ENCODE peak calls at places on chromosomes 12 and 14, in eight cellular contexts. T, P, X, U, Y, H, O and Q are unnamed samples.

GRCh38 chr12:92529944-92530343 is 172.8 kb upstream of the PLEKHG7 start:
- DNase-seq in Y (no peak), O (no peak), U (no peak), H (no peak), X (no peak), T (no peak), P (no peak), Q (no peak)

GRCh38 chr12:79842630-79843029 is 92.3 kb downstream of the PPP1R12A start:
- DNase-seq in X (no peak), U (no peak), H (no peak), O (no peak), T (no peak), P (no peak), Y (no peak), Q (no peak)

GRCh38 chr14:52650774-52651173 is 44.6 kb downstream of the ERO1A start:
- DNase-seq in X (no peak), O (no peak), P (no peak), T (no peak), Y (peak), U (no peak), H (no peak), Q (no peak)

GRCh38 chr12:75747572-75747995 is 236.2 kb upstream of the KRR1 start:
- DNase-seq in Y (no peak), O (no peak), H (no peak), X (no peak), P (no peak), T (no peak), U (no peak), Q (no peak)

GRCh38 chr14:51846631-51847488 is 13.6 kb upstream of the GNG2 start:
- DNase-seq in X (peak), P (peak), Y (peak), T (peak), O (peak), H (no peak), U (peak), Q (peak)

GRCh38 chr14:76212242-76212641 is 60.5 kb downstream of the GPATCH2L start:
- DNase-seq in U (no peak), X (no peak), H (no peak), T (peak), Y (no peak), O (no peak), P (no peak), Q (no peak)

GRCh38 chr14:30193791-30194407 is 266.3 kb upstream of the PRKD1 start:
- DNase-seq in Y (no peak), X (no peak), U (no peak), H (no peak), T (no peak), P (no peak), O (no peak), Q (no peak)

GRCh38 chr12:52245259-52245961 is 12.4 kb downstream of the KRT7 start:
- DNase-seq in X (peak), P (no peak), T (no peak), H (no peak), U (peak), O (peak), Y (no peak), Q (no peak)

GRCh38 chr14:61699092-61699491 is 3.8 kb downstream of the HIF1A start:
- DNase-seq in H (no peak), P (no peak), O (no peak), T (no peak), U (no peak), X (no peak), Y (peak), Q (no peak)

GRCh38 chr12:82996168-82996812 is 309.6 kb downstream of the TMTC2 start:
- DNase-seq in U (no peak), P (no peak), X (no peak), O (no peak), Y (no peak), T (no peak), H (no peak), Q (no peak)

GRCh38 chr14:26138764-26139445 is 458.9 kb downstream of the NOVA1 start:
- DNase-seq in H (no peak), X (no peak), P (no peak), O (no peak), T (peak), U (no peak), Y (peak), Q (no peak)

GRCh38 chr12:24510581-24511125 is 438.2 kb downstream of the BCAT1 start:
- DNase-seq in U (no peak), P (no peak), X (no peak), O (no peak), Y (no peak), H (no peak), T (no peak), Q (no peak)

GRCh38 chr12:95996034-95996658 is at the start of gene HAL:
- DNase-seq in H (no peak), T (no peak), O (no peak), U (no peak), X (no peak), Y (no peak), P (no peak), Q (no peak)

GRCh38 chr14:34368115-34368970 is 93.7 kb downstream of the SPTSSA start:
- DNase-seq in H (no peak), O (no peak), U (no peak), T (no peak), P (no peak), Y (no peak), X (no peak), Q (no peak)

GRCh38 chr14:91893659-91894058 is 26.3 kb upstream of the TC2N start:
- DNase-seq in H (no peak), X (no peak), T (no peak), Y (no peak), O (peak), P (no peak), U (no peak), Q (no peak)

GRCh38 chr12:124544311-124544970 is 23.0 kb downstream of the NCOR2 start:
- DNase-seq in H (peak), Y (peak), X (peak), P (no peak), U (no peak), T (no peak), O (no peak), Q (no peak)

GRCh38 chr12:31622038-31622437 is 31.1 kb upstream of the DENND5B start:
- DNase-seq in U (no peak), P (no peak), H (no peak), X (no peak), T (no peak), O (no peak), Y (no peak), Q (no peak)

GRCh38 chr14:52069617-52070431 is 965 bp upstream of the NID2 start:
- DNase-seq in H (no peak), O (peak), T (no peak), X (peak), P (peak), U (peak), Y (peak), Q (no peak)

GRCh38 chr12:5371636-5372035 is 60.3 kb upstream of the NTF3 start:
- DNase-seq in H (no peak), T (no peak), P (no peak), U (no peak), O (no peak), Y (no peak), X (no peak), Q (no peak)

GRCh38 chr12:2876431-2877046 is 435 bp downstream of the FOXM1 start:
- DNase-seq in O (peak), P (no peak), H (no peak), Y (no peak), T (no peak), U (no peak), X (no peak), Q (no peak)

GRCh38 chr14:94572637-94573303 is 8.5 kb upstream of the SERPINA5 start:
- DNase-seq in X (no peak), U (no peak), T (no peak), P (no peak), O (no peak), Y (no peak), H (no peak), Q (no peak)

GRCh38 chr12:119182701-119183493 is 4.2 kb downstream of the HSPB8 start:
- DNase-seq in U (no peak), O (no peak), X (no peak), H (no peak), P (no peak), Y (no peak), T (peak), Q (no peak)

GRCh38 chr12:83474369-83474768 is 787.7 kb downstream of the TMTC2 start:
- DNase-seq in X (no peak), Y (no peak), U (no peak), H (no peak), T (no peak), P (no peak), O (no peak), Q (no peak)

GRCh38 chr12:132380646-132381045 is 51.3 kb upstream of the GALNT9 start:
- DNase-seq in Y (no peak), O (no peak), U (no peak), H (no peak), X (no peak), P (no peak), T (no peak), Q (no peak)

GRCh38 chr12:124484067-124484466 is 83.3 kb downstream of the NCOR2 start:
- DNase-seq in T (no peak), X (no peak), P (no peak), Y (no peak), U (no peak), O (no peak), H (peak), Q (no peak)

GRCh38 chr14:80136358-80136757 is 74.9 kb downstream of the DIO2 start:
- DNase-seq in X (no peak), Y (peak), O (no peak), T (no peak), P (no peak), U (no peak), H (no peak), Q (no peak)

GRCh38 chr12:12353276-12353675 is 3.2 kb upstream of the MANSC1 start:
- DNase-seq in T (no peak), O (no peak), H (no peak), U (no peak), X (no peak), Y (no peak), P (no peak), Q (no peak)

GRCh38 chr12:11635341-11635740 is 14.1 kb upstream of the ETV6 start:
- DNase-seq in H (no peak), O (no peak), P (no peak), X (no peak), Y (no peak), U (no peak), T (no peak), Q (no peak)

GRCh38 chr14:36521598-36522345 is 1.7 kb upstream of the NKX2-1 start:
- DNase-seq in O (no peak), Y (peak), T (no peak), U (peak), X (no peak), P (no peak), H (no peak), Q (peak)

GRCh38 chr12:121579190-121579791 is 1.5 kb downstream of the KDM2B start:
- DNase-seq in H (peak), Y (peak), X (no peak), P (peak), T (no peak), U (peak), O (peak), Q (no peak)

GRCh38 chr12:120252071-120252906 is 13.2 kb downstream of the PXN start:
- DNase-seq in X (no peak), O (no peak), H (no peak), T (peak), P (no peak), U (no peak), Y (no peak), Q (no peak)

GRCh38 chr14:31933716-31934115 is 143.4 kb upstream of the ARHGAP5 start:
- DNase-seq in Y (no peak), U (no peak), X (no peak), O (no peak), H (no peak), T (peak), P (no peak), Q (no peak)

GRCh38 chr12:19811922-19812321 is 372.6 kb downstream of the AEBP2 start:
- DNase-seq in H (no peak), X (no peak), O (no peak), P (no peak), T (no peak), U (no peak), Y (no peak), Q (no peak)

GRCh38 chr14:25007832-25008231 is 42.1 kb downstream of the STXBP6 start:
- DNase-seq in T (no peak), Y (no peak), U (no peak), X (no peak), P (no peak), H (no peak), O (no peak), Q (no peak)

GRCh38 chr14:33808187-33808586 is 142.7 kb downstream of the EGLN3 start:
- DNase-seq in O (no peak), X (no peak), P (no peak), T (no peak), Y (no peak), U (no peak), H (no peak), Q (no peak)

GRCh38 chr12:112515868-112516267 is 97.1 kb downstream of the PTPN11 start:
- DNase-seq in U (no peak), P (no peak), H (no peak), T (no peak), X (no peak), Y (no peak), O (no peak), Q (no peak)

GRCh38 chr14:103404920-103405319 is 19.7 kb downstream of the MARK3 start:
- DNase-seq in Y (no peak), H (no peak), U (no peak), O (no peak), P (no peak), X (no peak), T (peak), Q (no peak)

GRCh38 chr14:51738754-51739153 is 87.0 kb downstream of the FRMD6 start:
- DNase-seq in O (no peak), T (no peak), Y (peak), U (no peak), H (no peak), P (no peak), X (no peak), Q (no peak)

GRCh38 chr12:112283541-112283940 is 98.7 kb downstream of the HECTD4 start:
- DNase-seq in H (no peak), P (no peak), X (no peak), Y (no peak), U (no peak), T (no peak), O (no peak), Q (no peak)

GRCh38 chr12:106235770-106236169 is 12.1 kb downstream of the CKAP4 start:
- DNase-seq in H (no peak), X (no peak), Y (no peak), O (no peak), U (no peak), P (no peak), T (no peak), Q (no peak)
- TF ChIP-seq CTCF in H (no peak), X (no peak), Y (no peak), O (no peak), U (no peak), P (no peak), T (no peak), Q (no peak)

GRCh38 chr12:77999074-77999715 is 168.5 kb downstream of the NAV3 start:
- DNase-seq in H (no peak), U (no peak), Y (no peak), O (no peak), T (no peak), P (no peak), X (no peak), Q (no peak)

GRCh38 chr12:78004451-78005093 is 173.9 kb downstream of the NAV3 start:
- DNase-seq in T (no peak), P (no peak), X (no peak), H (no peak), U (no peak), Y (no peak), O (no peak), Q (no peak)

GRCh38 chr12:78007173-78007572 is 176.5 kb downstream of the NAV3 start:
- DNase-seq in Y (no peak), T (no peak), U (no peak), O (no peak), P (no peak), H (no peak), X (no peak), Q (no peak)

GRCh38 chr12:78005094-78005492 is 174.4 kb downstream of the NAV3 start:
- DNase-seq in O (no peak), Y (no peak), T (no peak), U (no peak), P (no peak), X (no peak), H (no peak), Q (no peak)

GRCh38 chr12:78002878-78003277 is 172.2 kb downstream of the NAV3 start:
- DNase-seq in P (no peak), U (no peak), T (no peak), H (no peak), Y (no peak), O (no peak), X (no peak), Q (no peak)
- TF ChIP-seq CTCF in P (no peak), U (no peak), T (no peak), H (no peak), Y (no peak), O (no peak), X (no peak), Q (peak)

DNA sequence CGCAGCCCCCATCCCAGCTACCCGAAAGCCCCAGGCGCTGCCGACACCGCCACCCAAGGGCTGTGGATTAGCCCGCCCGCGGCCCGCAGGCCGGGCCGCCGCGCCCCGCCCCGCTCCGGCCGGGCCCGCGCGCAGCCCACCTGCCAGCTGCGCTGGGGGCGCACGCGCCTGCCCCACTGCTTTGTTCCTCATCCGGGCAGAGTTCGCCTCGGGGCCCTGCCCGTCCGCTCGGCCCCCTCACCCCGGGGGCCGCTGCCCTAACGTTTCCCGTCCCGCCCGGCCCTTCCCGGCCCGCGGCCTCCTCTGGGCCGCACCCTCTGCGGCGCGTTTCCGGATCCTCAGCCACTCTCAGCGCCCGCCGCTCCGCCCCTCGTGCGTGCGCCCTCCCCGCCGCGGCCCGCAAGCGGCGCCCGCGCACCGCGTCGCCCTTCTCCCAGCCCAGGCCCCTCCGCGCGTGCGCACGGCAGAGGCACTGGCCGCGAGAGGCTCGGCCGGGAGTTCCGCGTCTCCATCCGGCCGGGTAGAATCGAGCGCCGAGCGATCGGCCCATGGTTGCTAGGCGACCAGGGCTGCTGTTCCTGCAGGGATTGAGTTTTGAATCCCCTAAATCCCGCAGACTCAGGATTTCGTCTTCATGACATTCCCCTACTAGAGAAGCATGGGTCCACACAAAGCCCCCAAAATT is at the start of gene PRDM4:
- DNase-seq in T (peak), X (peak), P (peak), H (peak), Y (peak), O (peak), U (peak), Q (peak)
- TF ChIP-seq CTCF in T (peak), X (peak), P (peak), H (no peak), Y (peak), O (no peak), U (peak), Q (peak)

GRCh38 chr12:28963554-28963953 is 185.5 kb upstream of the FAR2 start:
- DNase-seq in X (no peak), P (no peak), O (no peak), T (peak), Y (peak), U (no peak), H (no peak), Q (no peak)
- TF ChIP-seq CTCF in X (no peak), P (no peak), O (no peak), T (peak), Y (peak), U (no peak), H (no peak), Q (peak)

GRCh38 chr14:23249810-23250209 is 12.1 kb downstream of the RNF212B start:
- DNase-seq in H (no peak), P (no peak), T (no peak), U (no peak), O (no peak), X (no peak), Y (no peak), Q (no peak)

GRCh38 chr14:23252006-23252405 is 14.3 kb downstream of the RNF212B start:
- DNase-seq in O (no peak), T (no peak), P (no peak), X (no peak), H (no peak), U (no peak), Y (no peak), Q (no peak)

GRCh38 chr14:23248601-23249000 is 10.9 kb downstream of the RNF212B start:
- DNase-seq in Y (no peak), X (no peak), H (no peak), T (no peak), O (no peak), P (no peak), U (no peak), Q (no peak)

DNA sequence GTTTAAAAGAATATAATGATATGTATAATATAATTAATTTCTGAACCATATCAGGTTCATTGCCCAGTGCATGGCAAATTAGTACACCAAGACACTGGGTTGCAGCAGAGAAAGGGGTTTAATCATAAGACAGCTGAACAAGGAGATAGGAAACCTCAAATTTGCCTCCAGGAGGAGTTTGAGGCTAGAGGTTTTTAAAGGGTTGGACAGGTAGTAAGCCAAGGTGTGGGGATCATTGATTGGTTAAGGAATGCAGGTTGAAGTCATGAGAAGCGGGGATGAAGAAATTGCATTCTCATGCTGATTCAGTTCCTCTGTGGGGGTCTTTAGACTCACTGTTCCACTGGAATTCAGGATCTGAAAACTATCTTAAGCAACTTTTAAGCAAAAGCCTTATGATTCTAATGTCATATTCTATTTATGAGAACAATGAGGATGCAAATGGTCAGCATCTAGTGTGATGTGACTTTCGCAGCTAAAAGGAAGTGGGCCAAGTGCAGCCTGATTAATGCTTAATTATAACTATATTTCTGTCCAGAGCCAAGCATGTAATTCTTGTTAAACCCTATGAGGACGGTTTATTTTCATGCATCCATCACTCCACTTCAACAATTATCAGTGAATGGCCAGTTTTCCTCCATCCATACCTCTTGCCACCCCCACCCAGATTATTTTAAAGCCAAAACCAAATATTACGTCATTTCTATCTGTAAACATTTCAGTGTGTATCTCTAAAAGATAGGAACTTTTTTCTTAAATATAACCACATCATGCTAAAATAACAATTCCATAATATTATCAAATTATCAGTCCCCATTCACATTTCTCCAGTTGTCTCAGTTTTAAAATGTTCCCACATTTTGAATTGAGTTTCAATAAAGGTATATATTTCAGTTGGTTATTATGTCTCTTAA is 14.9 kb downstream of the RNF212B start:
- DNase-seq in X (no peak), O (no peak), Y (peak), P (no peak), U (no peak), H (no peak), T (no peak), Q (no peak)
- TF ChIP-seq CTCF in X (no peak), O (no peak), Y (no peak), P (no peak), U (no peak), H (no peak), T (no peak), Q (no peak)